ENCODE peak calls at places on chromosomes 1 and 21, in eight cellular contexts. L is aorta, I is heart left ventricle, J is fibroblast of lung, O is tibial artery, D is cardiac muscle cell, Y is stomach, T is suprapubic skin. R is an unnamed sample.

GRCh38 chr1:1043921-1044320 is 24.0 kb downstream of the AGRN start:
- DNase-seq in D (no peak), L (no peak), O (no peak), T (no peak), J (no peak), Y (no peak), I (no peak), R (no peak)

GRCh38 chr21:24456358-24456757 is 1150.9 kb downstream of the MRPL39 start:
- DNase-seq in I (no peak), J (no peak), O (no peak), D (no peak), Y (no peak), L (no peak), T (no peak), R (no peak)

GRCh38 chr1:159009704-159010361 is at the start of gene IFI16:
- DNase-seq in I (no peak), L (no peak), Y (no peak), O (no peak), J (peak; percentile 98), D (no peak), T (peak; percentile 77), R (no peak)

GRCh38 chr21:31530918-31531705 is 128.4 kb upstream of the SOD1 start:
- DNase-seq in T (no peak), O (no peak), I (no peak), J (no peak), D (peak; percentile 33), Y (peak; percentile 77), L (no peak), R (no peak)

GRCh38 chr1:145695781-145696629 is 11.2 kb downstream of the PDZK1 start:
- DNase-seq in L (no peak), D (peak; percentile 44), Y (no peak), J (no peak), I (no peak), T (no peak), O (no peak), R (no peak)

GRCh38 chr1:105793541-105794146 is 1262.8 kb upstream of the PRMT6 start:
- DNase-seq in Y (peak; percentile 54), T (no peak), D (peak; percentile 78), O (no peak), L (no peak), I (no peak), J (peak; percentile 8), R (no peak)

GRCh38 chr21:23725576-23725975 is 1881.7 kb downstream of the MRPL39 start:
- DNase-seq in L (no peak), J (no peak), Y (no peak), O (no peak), T (no peak), I (no peak), D (peak; percentile 34), R (no peak)

GRCh38 chr21:39074508-39074907 is 108.7 kb downstream of the PSMG1 start:
- DNase-seq in T (no peak), J (no peak), Y (no peak), D (no peak), O (no peak), I (no peak), L (no peak), R (no peak)

GRCh38 chr1:23741609-23742008 is 1.7 kb upstream of the ELOA start:
- DNase-seq in D (no peak), Y (no peak), I (no peak), T (no peak), L (no peak), J (no peak), O (no peak), R (no peak)

GRCh38 chr1:198258491-198258890 is 101.7 kb downstream of the NEK7 start:
- DNase-seq in L (no peak), O (no peak), J (peak; percentile 68), T (no peak), I (no peak), Y (no peak), D (no peak), R (no peak)

GRCh38 chr1:197692965-197693364 is 82.3 kb downstream of the DENND1B start:
- DNase-seq in I (no peak), T (no peak), D (no peak), J (peak; percentile 42), L (no peak), O (no peak), Y (no peak), R (no peak)

GRCh38 chr1:228185641-228185965 is 20.0 kb downstream of the IBA57 start:
- DNase-seq in T (peak; percentile 18), L (no peak), Y (no peak), O (peak; percentile 31), D (no peak), J (no peak), I (no peak), R (no peak)

GRCh38 chr1:163872067-163872466 is 550.3 kb downstream of the NUF2 start:
- DNase-seq in J (peak; percentile 15), Y (no peak), T (no peak), O (no peak), L (no peak), D (peak; percentile 26), I (no peak), R (no peak)

DNA sequence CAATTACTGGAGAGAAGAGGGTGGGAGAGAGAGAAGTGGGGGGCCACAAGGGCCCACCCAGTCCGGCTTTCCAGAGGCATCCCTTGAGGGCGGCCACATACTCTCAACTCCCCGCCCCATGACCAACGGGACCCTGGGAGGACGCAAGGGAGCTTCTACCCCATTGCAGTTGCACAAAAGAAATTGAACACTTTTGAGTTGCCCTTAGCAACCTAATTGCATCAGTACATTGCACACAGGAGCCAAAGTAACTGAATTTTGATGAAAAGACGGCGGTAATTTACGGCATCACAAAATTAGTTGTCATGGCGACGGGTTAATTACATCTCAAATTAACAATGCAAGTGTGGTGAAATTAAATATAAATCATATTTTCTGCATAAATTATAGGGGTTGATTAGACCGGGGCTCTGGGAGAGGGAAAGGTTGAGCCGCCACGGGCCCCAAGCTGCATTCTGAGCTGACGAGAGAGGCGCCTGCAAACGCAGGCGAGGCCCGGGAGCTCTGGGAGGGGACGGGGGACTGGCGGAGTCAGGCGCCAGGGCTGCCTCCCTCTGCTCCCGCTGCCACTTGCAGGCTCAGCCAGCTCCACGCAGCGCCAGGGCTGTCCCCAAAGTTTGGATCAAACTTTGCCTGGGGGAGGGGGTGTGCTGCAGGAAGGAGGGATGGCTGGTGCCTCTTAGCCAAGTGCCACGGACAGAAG is 61.4 kb downstream of the CASZ1 start:
- DNase-seq in Y (no peak), L (no peak), T (no peak), O (no peak), D (peak; percentile 73), J (no peak), I (peak; percentile 78), R (no peak)
- H3K27ac ChIP-seq in Y (peak overlapping the region; percentile 90), L (no peak overlapping the region), T (peak overlapping the region; percentile 5), O (no peak overlapping the region), D (peak overlapping the region; percentile 73), J (no peak overlapping the region), I (peak overlapping the region; percentile 87), R (peak overlapping the region; percentile 62)

GRCh38 chr1:44210595-44210994 is 2.7 kb upstream of the DMAP1 start:
- DNase-seq in I (no peak), O (no peak), L (no peak), Y (no peak), J (no peak), D (no peak), T (no peak), R (no peak)

GRCh38 chr1:44213222-44214112 is at the start of gene DMAP1:
- DNase-seq in I (peak; percentile 91), O (peak; percentile 88), J (peak; percentile 86), T (peak; percentile 90), Y (peak; percentile 86), L (peak; percentile 88), D (peak; percentile 89), R (peak; percentile 82)

GRCh38 chr1:44217809-44218410 is 4.6 kb downstream of the DMAP1 start:
- DNase-seq in I (peak; percentile 78), J (peak; percentile 63), O (peak; percentile 76), D (peak; percentile 86), T (no peak), L (peak; percentile 79), Y (peak; percentile 82), R (peak; percentile 72)

GRCh38 chr1:44208216-44208615 is 5.1 kb upstream of the DMAP1 start:
- DNase-seq in T (no peak), Y (no peak), D (no peak), I (no peak), L (no peak), O (no peak), J (no peak), R (no peak)

GRCh38 chr1:44212355-44213221 is 683 bp upstream of the DMAP1 start:
- DNase-seq in J (no peak), D (no peak), I (no peak), Y (no peak), O (no peak), T (no peak), L (no peak), R (no peak)
- H3K27ac ChIP-seq in J (no peak overlapping the region), D (peak overlapping the region; percentile 11), I (peak overlapping the region; percentile 80), Y (peak overlapping the region; percentile 73), O (peak overlapping the region; percentile 82), T (peak overlapping the region; percentile 77), L (no peak overlapping the region), R (peak overlapping the region; percentile 75)

GRCh38 chr1:96358057-96358456 is 363.5 kb upstream of the PTBP2 start:
- DNase-seq in I (no peak), T (no peak), J (no peak), L (no peak), D (no peak), O (no peak), Y (no peak), R (no peak)
- H3K27ac ChIP-seq in I (no peak overlapping the region), T (no peak overlapping the region), J (no peak overlapping the region), L (no peak overlapping the region), D (no peak overlapping the region), O (no peak overlapping the region), Y (no peak overlapping the region), R (no peak overlapping the region)

GRCh38 chr1:19007491-19008441 is 51.3 kb upstream of the IFFO2 start:
- DNase-seq in L (no peak), I (no peak), T (no peak), Y (peak; percentile 52), J (no peak), O (no peak), D (no peak), R (no peak)
- H3K27ac ChIP-seq in L (no peak overlapping the region), I (no peak overlapping the region), T (no peak overlapping the region), Y (peak overlapping the region; percentile 46), J (no peak overlapping the region), O (no peak overlapping the region), D (no peak overlapping the region), R (no peak overlapping the region)

R was measured in heart right ventricle.